ENCODE peak calls at places on chromosomes 16 and 17, in five cellular contexts. C, L, Q, V and X are unnamed samples.

GRCh38 chr17:56681561-56682266 is 88.2 kb downstream of the NOG start:
- ATAC-seq in V (no peak), L (no peak), C (peak; percentile 24), Q (peak; percentile 34), X (no peak)

GRCh38 chr16:21565816-21566669 is 33.3 kb upstream of the METTL9 start:
- ATAC-seq in L (no peak), C (no peak), V (peak; percentile 38), Q (peak; percentile 64), X (no peak)

GRCh38 chr16:85004587-85005205 is 6.6 kb downstream of the ZDHHC7 start:
- ATAC-seq in L (no peak), C (peak; percentile 84), Q (no peak), V (peak; percentile 25), X (peak; percentile 64)

GRCh38 chr16:29784157-29784556 is 6.1 kb downstream of the ZG16 start:
- ATAC-seq in V (no peak), L (peak; percentile 73), Q (peak; percentile 72), C (peak; percentile 72), X (no peak)

GRCh38 chr16:1154887-1155331 is 2.0 kb downstream of the CACNA1H start:
- ATAC-seq in L (no peak), V (peak; percentile 26), C (no peak), Q (no peak), X (no peak)

GRCh38 chr17:63973930-63974593 is 1.3 kb upstream of the SCN4A start:
- ATAC-seq in C (peak; percentile 66), V (no peak), Q (no peak), L (no peak), X (no peak)

GRCh38 chr16:79605999-79606398 is 5.5 kb upstream of the MAF start:
- ATAC-seq in C (no peak), L (no peak), V (no peak), Q (no peak), X (no peak)

GRCh38 chr16:72989203-72989991 is 58.5 kb downstream of the ZFHX3 start:
- ATAC-seq in C (peak; percentile 77), L (no peak), V (peak; percentile 71), Q (no peak), X (peak; percentile 52)

GRCh38 chr17:76500745-76501017 is 542 bp downstream of the RHBDF2 start:
- ATAC-seq in C (peak; percentile 0), Q (peak; percentile 5), L (peak; percentile 7), V (no peak), X (no peak)

GRCh38 chr16:89168381-89169189 is 3.0 kb upstream of the CDH15 start:
- ATAC-seq in Q (no peak), C (no peak), L (no peak), V (no peak), X (no peak)

GRCh38 chr17:19986941-19987714 is 9.5 kb upstream of the AKAP10 start:
- ATAC-seq in C (no peak), V (no peak), Q (no peak), L (no peak), X (no peak)

GRCh38 chr17:39674702-39675389 is 6.6 kb downstream of the PNMT start:
- ATAC-seq in C (peak; percentile 49), L (no peak), Q (no peak), V (peak; percentile 52), X (no peak)

GRCh38 chr17:62008294-62008693 is 56.8 kb downstream of the MED13 start:
- ATAC-seq in V (no peak), Q (no peak), C (no peak), L (no peak), X (no peak)

GRCh38 chr16:51164574-51164973 is 13.5 kb upstream of the SALL1 start:
- ATAC-seq in V (no peak), C (no peak), Q (no peak), L (no peak), X (no peak)

GRCh38 chr16:21184834-21185233 is 26.4 kb downstream of the LDAF1 start:
- ATAC-seq in L (no peak), C (no peak), Q (no peak), V (no peak), X (no peak)

GRCh38 chr17:18028684-18029540 is 10.1 kb downstream of the ATPAF2 start:
- ATAC-seq in C (no peak), L (no peak), V (no peak), Q (no peak), X (no peak)

GRCh38 chr16:2584742-2585650 is 47.2 kb downstream of the PDPK1 start:
- ATAC-seq in V (peak; percentile 34), L (no peak), Q (no peak), C (peak; percentile 39), X (no peak)

GRCh38 chr16:30979170-30980067 is 5.6 kb upstream of the HSD3B7 start:
- ATAC-seq in V (no peak), C (no peak), Q (no peak), L (no peak), X (no peak)

GRCh38 chr16:89837014-89837546 is 8.8 kb downstream of the SPIRE2 start:
- ATAC-seq in V (peak; percentile 44), C (peak; percentile 15), Q (no peak), L (no peak), X (no peak)

GRCh38 chr17:18888766-18889290 is 30.9 kb downstream of the PRPSAP2 start:
- ATAC-seq in V (no peak), C (no peak), Q (no peak), L (no peak), X (no peak)

GRCh38 chr17:62692721-62693431 is 65.4 kb downstream of the MRC2 start:
- ATAC-seq in V (no peak), L (no peak), C (peak; percentile 39), Q (no peak), X (no peak)

GRCh38 chr17:13474073-13474800 is 127.5 kb downstream of the HS3ST3A1 start:
- ATAC-seq in V (no peak), Q (no peak), L (no peak), C (no peak), X (no peak)

GRCh38 chr17:57106107-57106835 is 21.2 kb downstream of the AKAP1 start:
- ATAC-seq in V (peak; percentile 38), L (no peak), Q (no peak), C (no peak), X (peak; percentile 14)

GRCh38 chr16:22643886-22644285 is 133.2 kb downstream of the NPIPB5 start:
- ATAC-seq in L (no peak), C (no peak), Q (no peak), V (no peak), X (no peak)

GRCh38 chr17:42088736-42089135 is 9.5 kb downstream of the ZNF385C start:
- ATAC-seq in V (no peak), L (no peak), C (no peak), Q (no peak), X (no peak)

GRCh38 chr17:80770881-80771611 is 220.6 kb upstream of the CHMP6 start:
- ATAC-seq in Q (no peak), L (no peak), C (no peak), V (no peak), X (no peak)
- H3K27ac ChIP-seq in Q (no peak overlapping the region), L (no peak overlapping the region), C (no peak overlapping the region), V (no peak overlapping the region), X (no peak overlapping the region)

GRCh38 chr17:66021757-66022156 is 170.2 kb downstream of the CEP112 start:
- ATAC-seq in Q (no peak), L (no peak), V (no peak), C (no peak), X (no peak)
- TF ChIP-seq CTCF in Q (no peak), L (no peak), V (no peak), C (no peak), X (no peak)

DNA sequence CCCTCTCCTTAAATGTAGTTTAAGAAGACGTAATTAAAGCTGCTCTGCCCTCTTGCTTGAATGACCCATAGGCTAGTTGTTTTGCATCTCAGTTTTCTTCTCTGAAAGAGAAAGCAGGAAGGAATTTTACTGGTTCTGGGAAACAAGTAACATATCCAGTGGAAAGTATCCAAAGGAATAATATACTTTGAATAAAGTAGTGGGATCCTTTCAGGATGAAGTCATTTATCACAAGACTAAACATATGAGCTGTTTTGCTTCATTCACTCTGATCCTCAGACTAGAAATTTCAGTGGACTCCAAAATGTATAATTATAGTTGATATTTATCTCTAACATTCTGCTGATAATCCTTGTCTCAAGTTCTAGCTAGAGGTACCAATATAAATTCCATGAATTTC is 1297.6 kb upstream of the GOT2 start:
- ATAC-seq in C (no peak), V (no peak), L (no peak), Q (no peak), X (no peak)
- H3K9me3 ChIP-seq in C (peaks cover 23% of the 10 kb centered on the region), V (no peaks in the 10 kb centered on the region), L (peaks cover 4% of the 10 kb centered on the region), Q (no peaks in the 10 kb centered on the region), X (no peaks in the 10 kb centered on the region)

GRCh38 chr17:83160443-83161297 is 81.3 kb downstream of the METRNL start:
- ATAC-seq in C (no peak), L (no peak), V (no peak), Q (no peak), X (no peak)
- H3K27ac ChIP-seq in C (no peak overlapping the region), L (no peak overlapping the region), V (no peak overlapping the region), Q (no peak overlapping the region), X (no peak overlapping the region)

GRCh38 chr16:15482068-15482747 is 47.8 kb downstream of the BMERB1 start:
- ATAC-seq in V (peak; percentile 99), L (no peak), C (peak; percentile 91), Q (no peak), X (peak; percentile 95)
- TF ChIP-seq CTCF in V (no peak), L (no peak), C (no peak), Q (no peak), X (no peak)

DNA sequence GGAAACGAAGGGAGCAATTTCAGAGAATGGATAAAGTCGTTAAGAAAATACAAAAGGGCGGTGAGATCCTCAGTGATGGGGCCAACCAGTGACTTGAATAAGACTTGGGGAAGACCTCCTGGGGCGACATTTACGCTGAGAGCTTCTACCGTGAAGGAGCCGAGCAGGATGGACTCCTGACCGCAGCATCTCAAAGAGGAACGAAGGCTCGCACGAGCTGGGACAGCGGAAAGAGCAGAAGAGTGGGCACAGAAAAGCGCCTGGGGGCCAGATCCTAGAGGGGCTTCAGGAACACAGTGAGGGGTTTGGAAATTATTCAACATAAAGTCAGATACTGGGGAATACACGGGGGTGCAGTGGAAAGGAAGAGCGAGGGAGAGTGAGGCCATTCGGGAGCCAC is 17.5 kb downstream of the ZNF750 start:
- ATAC-seq in V (no peak), Q (no peak), C (no peak), L (no peak), X (no peak)
- H3K9me3 ChIP-seq in V (no peaks in the 10 kb centered on the region), Q (no peaks in the 10 kb centered on the region), C (peaks cover 18% of the 10 kb centered on the region), L (no peaks in the 10 kb centered on the region), X (no peaks in the 10 kb centered on the region)

DNA sequence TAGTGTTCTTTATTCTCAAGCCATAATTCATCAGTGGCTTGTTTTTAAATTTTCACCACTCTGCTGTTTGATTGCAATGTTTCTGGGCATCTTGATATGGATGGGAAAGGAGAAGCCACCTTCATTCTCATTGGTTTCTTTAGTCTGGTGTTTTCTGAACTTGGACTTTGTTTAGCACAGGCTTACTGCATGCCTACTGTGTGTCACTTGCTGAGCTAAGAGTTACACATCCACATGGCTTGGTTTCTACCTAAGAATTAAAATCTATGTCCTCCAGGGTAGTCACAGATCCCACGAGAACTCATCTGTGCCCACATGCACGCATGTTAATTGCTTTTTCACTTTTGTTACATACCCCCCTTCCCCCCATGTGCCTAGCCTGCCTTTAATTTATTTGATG is 4.6 kb downstream of the CMIP start:
- ATAC-seq in L (no peak), Q (no peak), C (no peak), V (no peak), X (no peak)
- H3K27ac ChIP-seq in L (peak overlapping the region; percentile 18), Q (no peak overlapping the region), C (no peak overlapping the region), V (peak overlapping the region; percentile 85), X (no peak overlapping the region)